ENCODE peak calls at places on chromosomes 7 and 10, in four cellular contexts. A, U, F and W are unnamed samples.

GRCh38 chr10:33263453-33263852 is 71.0 kb downstream of the NRP1 start:
- DNase-seq in U (no peak), A (no peak), F (peak; percentile 68), W (no peak)

GRCh38 chr10:88385601-88386203 is 197.4 kb downstream of the RNLS start:
- DNase-seq in A (peak; percentile 31), U (no peak), F (no peak), W (no peak)

GRCh38 chr10:27390681-27391080 is 113.4 kb upstream of the RAB18 start:
- DNase-seq in F (no peak), U (no peak), A (no peak), W (no peak)

GRCh38 chr7:4781366-4782069 is 6.1 kb downstream of the AP5Z1 start:
- DNase-seq in U (no peak), F (no peak), A (no peak), W (no peak)

GRCh38 chr10:52542891-52543290 is 228.8 kb downstream of the DKK1 start:
- DNase-seq in A (no peak), F (peak; percentile 45), U (no peak), W (no peak)

GRCh38 chr10:131061221-131061620 is 250.3 kb downstream of the TCERG1L start:
- DNase-seq in A (no peak), U (no peak), F (no peak), W (no peak)

GRCh38 chr10:110547139-110547761 is 20.2 kb upstream of the SMC3 start:
- DNase-seq in F (peak; percentile 83), A (no peak), U (no peak), W (no peak)

GRCh38 chr10:77274046-77274795 is 363.4 kb downstream of the KCNMA1 start:
- DNase-seq in U (no peak), A (peak; percentile 42), F (no peak), W (peak; percentile 75)

GRCh38 chr10:65194555-65194954 is 1673.4 kb downstream of the REEP3 start:
- DNase-seq in U (no peak), A (peak; percentile 84), F (no peak), W (no peak)

GRCh38 chr7:31796375-31796774 is 109.4 kb downstream of the PPP1R17 start:
- DNase-seq in U (no peak), A (no peak), F (no peak), W (no peak)

GRCh38 chr10:100730739-100731602 is 14.4 kb upstream of the PAX2 start:
- DNase-seq in F (peak; percentile 26), U (peak; percentile 36), A (no peak), W (no peak)

GRCh38 chr7:17680943-17681351 is 259.3 kb downstream of the SNX13 start:
- DNase-seq in A (no peak), U (no peak), F (peak; percentile 80), W (no peak)

GRCh38 chr7:15603124-15603523 is 41.3 kb upstream of the AGMO start:
- DNase-seq in A (no peak), U (no peak), F (no peak), W (no peak)

GRCh38 chr10:46223064-46223480 is 63.7 kb upstream of the ANTXRL start:
- DNase-seq in F (no peak), A (no peak), U (no peak), W (no peak)

GRCh38 chr10:86290933-86291615 is 75.5 kb downstream of the GRID1 start:
- DNase-seq in F (no peak), U (peak; percentile 2), A (no peak), W (no peak)

GRCh38 chr10:68086011-68086410 is 10.9 kb upstream of the HERC4 start:
- DNase-seq in F (no peak), U (no peak), A (no peak), W (no peak)

GRCh38 chr10:136465-136762 is 1.2 kb downstream of the ZMYND11 start:
- DNase-seq in F (no peak), A (no peak), U (no peak), W (no peak)

GRCh38 chr10:137031-137430 is 1.8 kb downstream of the ZMYND11 start:
- DNase-seq in U (peak; percentile 22), A (no peak), F (peak; percentile 19), W (no peak)

GRCh38 chr10:137606-138005 is 2.4 kb downstream of the ZMYND11 start:
- DNase-seq in U (no peak), F (peak; percentile 28), A (no peak), W (no peak)

DNA sequence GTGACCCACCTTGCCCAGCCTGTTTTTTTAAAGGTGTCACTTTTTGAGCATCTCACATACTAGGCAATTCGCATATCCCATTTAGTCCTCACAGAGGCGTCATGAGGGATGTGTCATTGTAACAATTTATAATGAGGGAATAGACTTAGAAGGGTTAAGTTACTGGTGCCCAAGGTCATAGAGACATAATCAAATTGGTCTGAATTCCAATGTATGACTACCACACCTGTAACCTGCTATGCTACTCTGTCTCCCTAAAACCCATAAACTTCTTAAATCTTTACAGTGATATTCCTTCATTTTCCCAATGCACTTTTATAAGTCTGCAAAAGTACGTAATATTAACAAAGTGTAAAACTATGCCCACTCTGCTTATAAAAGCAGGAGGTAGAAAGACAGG is 7.1 kb downstream of the ZMYND11 start:
- DNase-seq in U (no peak), F (no peak), A (no peak), W (no peak)
- H3K4me3 ChIP-seq in U (no peak overlapping the region), F (no peak overlapping the region), A (no peak overlapping the region), W (no peak overlapping the region)

GRCh38 chr10:90862908-90863514 is 5.2 kb upstream of the HTR7 start:
- DNase-seq in A (no peak), F (peak; percentile 72), U (no peak), W (no peak)
- H3K4me3 ChIP-seq in A (no peak overlapping the region), F (no peak overlapping the region), U (no peak overlapping the region), W (no peak overlapping the region)

DNA sequence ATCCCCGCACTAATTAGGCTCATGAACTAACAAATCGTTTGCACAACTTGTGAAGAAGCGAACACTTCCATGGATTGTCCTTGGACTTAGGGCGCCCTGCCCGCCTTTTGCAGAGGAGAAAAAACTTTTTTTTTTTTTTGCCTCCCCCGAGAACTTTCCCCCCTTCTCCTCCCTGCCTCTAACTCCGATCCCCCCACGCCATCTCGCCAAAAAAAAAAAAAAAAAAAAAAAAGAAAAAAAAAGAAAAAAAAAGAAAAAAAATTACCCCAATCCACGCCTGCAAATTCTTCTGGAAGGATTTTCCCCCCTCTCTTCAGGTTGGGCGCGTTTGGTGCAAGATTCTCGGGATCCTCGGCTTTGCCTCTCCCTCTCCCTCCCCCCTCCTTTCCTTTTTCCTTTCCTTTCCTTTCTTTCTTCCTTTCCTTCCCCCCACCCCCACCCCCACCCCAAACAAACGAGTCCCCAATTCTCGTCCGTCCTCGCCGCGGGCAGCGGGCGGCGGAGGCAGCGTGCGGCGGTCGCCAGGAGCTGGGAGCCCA is at the start of gene EMX2:
- DNase-seq in A (no peak), U (no peak), F (no peak), W (no peak)
- H3K4me3 ChIP-seq in A (no peak within 1 kb of the TSS), U (peak within 1 kb of the TSS; percentile 36), F (peak within 1 kb of the TSS; percentile 13), W (no peak within 1 kb of the TSS)

GRCh38 chr7:27141138-27141537 is 2.3 kb downstream of the HOXA5 start:
- DNase-seq in U (no peak), A (no peak), F (no peak), W (no peak)

GRCh38 chr7:27137603-27138410 is 5.7 kb downstream of the HOXA5 start:
- DNase-seq in F (no peak), A (no peak), U (no peak), W (no peak)

GRCh38 chr7:27140108-27140842 is 3.2 kb downstream of the HOXA5 start:
- DNase-seq in A (no peak), F (no peak), U (no peak), W (peak; percentile 11)

GRCh38 chr7:27139335-27140107 is 4.0 kb downstream of the HOXA5 start:
- DNase-seq in F (no peak), A (no peak), U (no peak), W (no peak)

GRCh38 chr7:27138987-27139334 is 4.5 kb downstream of the HOXA5 start:
- DNase-seq in A (no peak), F (no peak), U (no peak), W (no peak)
- H3K4me3 ChIP-seq in A (no peak overlapping the region), F (no peak overlapping the region), U (no peak overlapping the region), W (no peak overlapping the region)

DNA sequence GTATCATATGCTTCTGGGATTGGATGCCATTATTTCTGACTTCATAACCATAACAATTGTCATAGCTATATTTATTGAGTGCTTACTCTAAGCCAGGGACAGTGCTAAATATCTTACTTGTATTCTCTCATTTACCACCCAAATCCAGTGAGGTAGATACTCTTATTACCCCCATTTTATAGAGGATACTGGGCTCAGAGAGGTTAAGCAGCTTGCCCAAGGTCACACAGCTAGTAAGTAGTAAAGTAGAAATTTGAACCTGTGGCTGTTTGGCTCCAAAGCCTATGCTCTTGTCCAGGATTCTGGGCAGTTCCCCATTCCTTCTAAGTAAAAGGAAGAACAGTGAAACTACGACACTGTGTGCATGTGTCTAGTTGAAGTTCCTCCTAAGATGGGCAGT is 56.5 kb downstream of the COL13A1 start:
- DNase-seq in U (no peak), A (no peak), F (no peak), W (no peak)
- H3K4me3 ChIP-seq in U (no peak overlapping the region), A (no peak overlapping the region), F (no peak overlapping the region), W (no peak overlapping the region)

DNA sequence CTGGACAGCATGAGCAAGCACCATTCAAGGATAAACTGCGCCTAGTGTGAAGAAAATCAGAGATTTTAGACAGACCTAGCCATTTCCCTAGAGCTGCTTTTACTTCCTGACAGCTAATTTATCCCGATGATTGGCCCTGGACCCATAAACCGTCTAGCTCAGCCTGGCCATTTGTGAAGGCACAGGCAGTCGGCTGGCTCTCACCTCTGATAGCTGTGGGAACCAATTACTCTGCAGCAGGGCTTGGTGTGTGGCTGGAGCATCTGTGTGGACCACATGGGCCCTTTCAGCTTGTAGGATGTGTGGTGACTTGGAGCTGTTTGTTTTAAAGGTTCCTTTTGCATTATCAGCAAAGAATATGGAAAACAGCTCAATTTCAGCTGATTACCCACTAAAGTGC is 111.1 kb upstream of the NPY start:
- DNase-seq in F (no peak), U (no peak), A (no peak), W (no peak)
- H3K4me3 ChIP-seq in F (no peak overlapping the region), U (no peak overlapping the region), A (no peak overlapping the region), W (no peak overlapping the region)